ENCODE peak calls at places on chromosome 7, in four cellular contexts. One of them, this sample, is unnamed.

GRCh38 chr7:114977277-114977676 is 55.4 kb downstream of the MDFIC start:
- DNase-seq in mesendoderm: peak
- DNase-seq in H9: peak
- DNase-seq in IMR-90: no peak
- DNase-seq in this sample: no peak

GRCh38 chr7:141590666-141591065 is 39.5 kb downstream of the AGK start:
- DNase-seq in H9: no peak
- DNase-seq in IMR-90: no peak
- DNase-seq in mesendoderm: no peak
- DNase-seq in this sample: no peak

GRCh38 chr7:109476409-109476808 is 906.7 kb downstream of the DNAJB9 start:
- DNase-seq in mesendoderm: no peak
- DNase-seq in IMR-90: no peak
- DNase-seq in H9: no peak
- DNase-seq in this sample: no peak

GRCh38 chr7:91520645-91521044 is 256.4 kb downstream of the FZD1 start:
- DNase-seq in IMR-90: no peak
- DNase-seq in mesendoderm: no peak
- DNase-seq in H9: no peak
- DNase-seq in this sample: no peak

GRCh38 chr7:10874666-10875065 is 99.0 kb upstream of the PHF14 start:
- DNase-seq in mesendoderm: peak
- DNase-seq in IMR-90: no peak
- DNase-seq in H9: no peak
- DNase-seq in this sample: no peak

GRCh38 chr7:110786576-110786975 is 304.4 kb upstream of the LRRN3 start:
- DNase-seq in IMR-90: no peak
- DNase-seq in H9: no peak
- DNase-seq in mesendoderm: no peak
- DNase-seq in this sample: no peak

GRCh38 chr7:104758504-104758903 is 255.5 kb upstream of the KMT2E start:
- DNase-seq in H9: no peak
- DNase-seq in mesendoderm: no peak
- DNase-seq in IMR-90: no peak
- DNase-seq in this sample: no peak

GRCh38 chr7:6730343-6730633 is 23.5 kb upstream of the ZNF12 start:
- DNase-seq in IMR-90: peak
- DNase-seq in mesendoderm: peak
- DNase-seq in H9: no peak
- DNase-seq in this sample: no peak

GRCh38 chr7:28301148-28301641 is 111.1 kb upstream of the CREB5 start:
- DNase-seq in mesendoderm: no peak
- DNase-seq in IMR-90: peak
- DNase-seq in H9: no peak
- DNase-seq in this sample: no peak

GRCh38 chr7:33251261-33251660 is 121.9 kb downstream of the BBS9 start:
- DNase-seq in H9: no peak
- DNase-seq in mesendoderm: no peak
- DNase-seq in IMR-90: peak
- DNase-seq in this sample: no peak
- H4K5ac ChIP-seq in H9: no peak
- H4K5ac ChIP-seq in mesendoderm: no peak
- H4K5ac ChIP-seq in IMR-90: peak
- H4K5ac ChIP-seq in this sample: no peak

GRCh38 chr7:41183741-41184140 is 519.1 kb downstream of the INHBA start:
- DNase-seq in mesendoderm: no peak
- DNase-seq in H9: no peak
- DNase-seq in IMR-90: no peak
- DNase-seq in this sample: no peak
- H4K5ac ChIP-seq in mesendoderm: no peak
- H4K5ac ChIP-seq in H9: no peak
- H4K5ac ChIP-seq in IMR-90: no peak
- H4K5ac ChIP-seq in this sample: no peak

DNA sequence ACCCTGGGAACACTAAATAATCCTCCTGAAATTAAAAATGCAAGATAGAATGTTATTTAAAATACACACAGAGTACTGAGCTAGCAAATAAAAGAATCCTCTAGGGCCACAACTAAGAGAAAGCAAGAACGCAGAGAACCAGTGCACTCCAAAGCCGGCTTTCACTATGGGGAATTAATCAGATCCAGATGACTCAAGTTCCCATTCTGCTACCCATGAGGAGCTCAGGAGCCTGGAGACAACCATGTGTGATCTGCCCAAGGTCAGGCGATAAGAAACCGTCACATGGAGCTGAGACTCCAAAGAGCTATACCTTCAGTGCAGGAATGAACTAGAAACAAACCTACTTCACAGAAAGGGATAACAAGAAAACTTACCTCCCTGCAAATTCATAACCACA is 19.5 kb upstream of the CYREN start:
- DNase-seq in H9: no peak
- DNase-seq in mesendoderm: no peak
- DNase-seq in IMR-90: no peak
- DNase-seq in this sample: no peak
- H4K5ac ChIP-seq in H9: no peak
- H4K5ac ChIP-seq in mesendoderm: no peak
- H4K5ac ChIP-seq in IMR-90: no peak
- H4K5ac ChIP-seq in this sample: no peak

GRCh38 chr7:97012293-97013005 is 7.1 kb downstream of the DLX6 start:
- DNase-seq in mesendoderm: peak
- DNase-seq in H9: peak
- DNase-seq in IMR-90: no peak
- DNase-seq in this sample: peak

GRCh38 chr7:97011536-97012292 is 6.4 kb downstream of the DLX6 start:
- DNase-seq in H9: no peak
- DNase-seq in IMR-90: no peak
- DNase-seq in mesendoderm: no peak
- DNase-seq in this sample: no peak

GRCh38 chr7:97008275-97008917 is 3.0 kb downstream of the DLX6 start:
- DNase-seq in H9: no peak
- DNase-seq in mesendoderm: no peak
- DNase-seq in IMR-90: no peak
- DNase-seq in this sample: no peak

GRCh38 chr7:97011104-97011503 is 5.8 kb downstream of the DLX6 start:
- DNase-seq in IMR-90: no peak
- DNase-seq in mesendoderm: no peak
- DNase-seq in H9: no peak
- DNase-seq in this sample: no peak

GRCh38 chr7:97009753-97010732 is 4.7 kb downstream of the DLX6 start:
- DNase-seq in mesendoderm: peak
- DNase-seq in H9: peak
- DNase-seq in IMR-90: no peak
- DNase-seq in this sample: peak
- H4K5ac ChIP-seq in mesendoderm: no peak
- H4K5ac ChIP-seq in H9: no peak
- H4K5ac ChIP-seq in IMR-90: no peak
- H4K5ac ChIP-seq in this sample: no peak

DNA sequence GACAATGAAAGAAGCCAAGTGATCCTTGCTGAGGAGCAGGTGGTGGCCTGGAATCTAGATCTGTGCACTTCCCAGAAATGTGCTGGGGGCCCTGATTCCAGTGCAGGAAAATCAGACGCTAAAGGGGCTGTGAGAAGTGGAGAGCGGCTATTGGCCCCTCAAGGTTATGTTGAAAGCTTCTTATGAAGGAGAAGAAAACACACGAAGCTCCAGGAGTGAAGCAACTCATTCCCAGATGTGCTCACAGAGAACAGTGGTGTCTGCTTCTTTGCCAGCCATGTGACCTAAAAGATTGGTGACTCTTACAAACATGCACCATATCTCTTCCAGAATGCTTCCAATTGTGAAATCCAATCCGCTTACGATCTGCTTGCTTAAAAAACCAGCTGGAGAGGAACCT is 679.3 kb upstream of the IGFBP3 start:
- DNase-seq in H9: no peak
- DNase-seq in IMR-90: peak
- DNase-seq in mesendoderm: no peak
- DNase-seq in this sample: no peak
- H4K5ac ChIP-seq in H9: no peak
- H4K5ac ChIP-seq in IMR-90: no peak
- H4K5ac ChIP-seq in mesendoderm: no peak
- H4K5ac ChIP-seq in this sample: no peak

DNA sequence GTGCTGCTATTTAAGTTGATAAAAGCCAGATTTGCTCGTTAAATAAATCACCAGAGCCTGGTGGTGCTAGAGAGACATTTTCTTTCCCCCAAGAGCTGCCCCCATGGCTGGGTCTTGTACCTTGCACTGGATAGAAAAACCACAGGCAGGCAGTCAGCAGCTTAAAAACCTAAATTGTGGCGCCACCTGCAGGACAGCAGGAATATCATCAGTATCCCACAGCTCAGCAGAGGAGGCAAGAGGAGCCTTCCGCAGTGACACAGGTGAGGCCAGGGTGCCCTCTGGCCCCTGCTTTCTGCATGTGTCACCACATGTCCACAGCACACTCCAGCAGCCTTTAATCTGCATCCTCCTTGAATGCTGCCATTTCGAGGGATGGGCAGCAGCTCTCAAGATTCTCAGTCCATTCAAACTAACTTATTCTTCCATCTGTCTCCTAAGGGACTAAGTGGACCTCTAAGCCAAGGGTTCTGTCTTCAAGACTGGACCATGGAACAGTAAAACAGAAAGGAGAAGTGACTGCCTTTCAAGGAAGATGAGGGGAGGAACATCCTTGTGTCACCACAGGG is 4.5 kb upstream of the PLXNA4 start:
- DNase-seq in IMR-90: peak
- DNase-seq in H9: peak
- DNase-seq in mesendoderm: peak
- DNase-seq in this sample: peak
- H4K5ac ChIP-seq in IMR-90: no peak
- H4K5ac ChIP-seq in H9: no peak
- H4K5ac ChIP-seq in mesendoderm: no peak
- H4K5ac ChIP-seq in this sample: no peak

GRCh38 chr7:98236366-98237185 is 15.5 kb downstream of the TECPR1 start:
- DNase-seq in IMR-90: no peak
- DNase-seq in H9: no peak
- DNase-seq in mesendoderm: no peak
- DNase-seq in this sample: no peak

GRCh38 chr7:98235901-98236300 is 16.1 kb downstream of the TECPR1 start:
- DNase-seq in IMR-90: no peak
- DNase-seq in mesendoderm: no peak
- DNase-seq in H9: no peak
- DNase-seq in this sample: no peak

GRCh38 chr7:98238976-98239375 is 13.1 kb downstream of the TECPR1 start:
- DNase-seq in mesendoderm: no peak
- DNase-seq in IMR-90: peak
- DNase-seq in H9: no peak
- DNase-seq in this sample: no peak

GRCh38 chr7:98240961-98241673 is 10.9 kb downstream of the TECPR1 start:
- DNase-seq in mesendoderm: peak
- DNase-seq in H9: peak
- DNase-seq in IMR-90: peak
- DNase-seq in this sample: no peak

GRCh38 chr7:98238076-98238475 is 14.0 kb downstream of the TECPR1 start:
- DNase-seq in IMR-90: no peak
- DNase-seq in mesendoderm: no peak
- DNase-seq in H9: no peak
- DNase-seq in this sample: no peak
- H4K5ac ChIP-seq in IMR-90: no peak
- H4K5ac ChIP-seq in mesendoderm: no peak
- H4K5ac ChIP-seq in H9: no peak
- H4K5ac ChIP-seq in this sample: no peak

GRCh38 chr7:101784275-101785127 is 32.9 kb upstream of the CUX1 start:
- DNase-seq in mesendoderm: no peak
- DNase-seq in H9: no peak
- DNase-seq in IMR-90: no peak
- DNase-seq in this sample: no peak
- H4K5ac ChIP-seq in mesendoderm: no peak
- H4K5ac ChIP-seq in H9: no peak
- H4K5ac ChIP-seq in IMR-90: no peak
- H4K5ac ChIP-seq in this sample: no peak

DNA sequence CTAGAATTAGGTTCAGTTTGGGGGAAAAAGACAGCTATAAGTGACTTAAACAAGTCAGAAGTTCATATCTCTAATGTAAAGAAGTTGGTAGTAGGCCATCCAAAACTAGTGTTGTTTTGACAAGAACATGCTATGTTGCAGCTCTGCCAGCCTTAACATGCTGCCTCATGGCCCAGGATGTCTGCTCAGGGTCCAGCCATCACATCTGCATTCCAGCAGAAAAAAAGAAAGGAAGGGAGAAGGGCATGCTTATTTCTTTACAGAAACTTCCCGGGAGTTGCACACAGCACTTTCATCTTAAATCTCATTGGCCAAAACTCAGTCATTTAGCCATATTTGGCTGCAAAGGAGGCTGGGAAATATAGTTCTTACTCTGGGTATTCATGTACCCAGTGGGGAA is 400.4 kb upstream of the PODXL start:
- DNase-seq in IMR-90: no peak
- DNase-seq in mesendoderm: no peak
- DNase-seq in H9: no peak
- DNase-seq in this sample: no peak
- H4K5ac ChIP-seq in IMR-90: no peak
- H4K5ac ChIP-seq in mesendoderm: no peak
- H4K5ac ChIP-seq in H9: no peak
- H4K5ac ChIP-seq in this sample: no peak

GRCh38 chr7:74017122-74017521 is 10.9 kb upstream of the ELN start:
- DNase-seq in IMR-90: no peak
- DNase-seq in mesendoderm: no peak
- DNase-seq in H9: no peak
- DNase-seq in this sample: no peak
- H4K5ac ChIP-seq in IMR-90: no peak
- H4K5ac ChIP-seq in mesendoderm: no peak
- H4K5ac ChIP-seq in H9: no peak
- H4K5ac ChIP-seq in this sample: no peak